ENCODE peak calls at places on chromosomes 7 and 10, in four cellular contexts. R is effector memory CD4-positive, alpha-beta T cell; J is tibial nerve; M is fibroblast of lung. X is an unnamed sample.

GRCh38 chr7:19610194-19610943 is 98.5 kb downstream of the POLR1F start:
- DNase-seq in J (no peak), R (no peak), M (no peak), X (no peak)

GRCh38 chr7:156560075-156560474 is 80.5 kb upstream of the RNF32 start:
- DNase-seq in R (no peak), M (no peak), J (no peak), X (no peak)

GRCh38 chr10:71927669-71928592 is 36.3 kb upstream of the CHST3 start:
- DNase-seq in R (no peak), J (no peak), M (peak; percentile 50), X (no peak)

GRCh38 chr7:36684951-36685350 is 39.3 kb downstream of the AOAH start:
- DNase-seq in R (no peak), J (no peak), M (peak; percentile 21), X (no peak)

GRCh38 chr7:99453105-99453504 is 12.9 kb downstream of the ATP5MF start:
- DNase-seq in M (no peak), R (no peak), J (no peak), X (no peak)

GRCh38 chr10:33937259-33937658 is 602.8 kb upstream of the NRP1 start:
- DNase-seq in R (no peak), M (no peak), J (no peak), X (no peak)

GRCh38 chr7:116950889-116951351 is 2.4 kb upstream of the ST7 start:
- DNase-seq in M (peak; percentile 45), J (no peak), R (no peak), X (no peak)

GRCh38 chr7:157827045-157827862 is 490.4 kb downstream of the DNAJB6 start:
- DNase-seq in J (no peak), R (no peak), M (no peak), X (peak; percentile 25)

GRCh38 chr10:26857991-26858706 is 2.6 kb downstream of the ABI1 start:
- DNase-seq in J (no peak), M (peak; percentile 56), R (no peak), X (no peak)

GRCh38 chr7:74272305-74273038 is 16.7 kb upstream of the CLIP2 start:
- DNase-seq in R (no peak), M (peak; percentile 97), J (peak; percentile 26), X (no peak)

GRCh38 chr10:90813592-90814365 is 44.1 kb downstream of the HTR7 start:
- DNase-seq in J (no peak), M (peak; percentile 84), R (no peak), X (no peak)

GRCh38 chr7:95330194-95331003 is 6.1 kb upstream of the PON1 start:
- DNase-seq in R (no peak), M (peak; percentile 14), J (no peak), X (no peak)

GRCh38 chr7:149859369-149859768 is 14.4 kb upstream of the ATP6V0E2 start:
- DNase-seq in J (no peak), M (no peak), R (no peak), X (no peak)

GRCh38 chr7:46393142-46393541 is 472.1 kb upstream of the IGFBP3 start:
- DNase-seq in R (no peak), J (no peak), M (no peak), X (no peak)

GRCh38 chr7:95246935-95247370 is 77.4 kb downstream of the PON1 start:
- DNase-seq in J (no peak), M (peak; percentile 73), R (no peak), X (no peak)

GRCh38 chr7:150799741-150800575 is at the start of gene TMEM176B:
- DNase-seq in M (no peak), J (no peak), R (no peak), X (no peak)

GRCh38 chr7:23696916-23697441 is 13.0 kb upstream of the STK31 start:
- DNase-seq in R (peak; percentile 10), M (peak; percentile 29), J (no peak), X (peak; percentile 32)

GRCh38 chr7:146129296-146129695 is 12.7 kb downstream of the CNTNAP2 start:
- DNase-seq in J (no peak), M (no peak), R (no peak), X (no peak)

GRCh38 chr10:4144802-4145201 is 359.8 kb upstream of the KLF6 start:
- DNase-seq in M (peak; percentile 39), R (no peak), J (no peak), X (no peak)

GRCh38 chr7:134101716-134102115 is 25.4 kb upstream of the LRGUK start:
- DNase-seq in R (no peak), J (no peak), M (no peak), X (no peak)

GRCh38 chr7:120060283-120060682 is 212.7 kb upstream of the KCND2 start:
- DNase-seq in J (no peak), R (no peak), M (peak; percentile 49), X (no peak)

DNA sequence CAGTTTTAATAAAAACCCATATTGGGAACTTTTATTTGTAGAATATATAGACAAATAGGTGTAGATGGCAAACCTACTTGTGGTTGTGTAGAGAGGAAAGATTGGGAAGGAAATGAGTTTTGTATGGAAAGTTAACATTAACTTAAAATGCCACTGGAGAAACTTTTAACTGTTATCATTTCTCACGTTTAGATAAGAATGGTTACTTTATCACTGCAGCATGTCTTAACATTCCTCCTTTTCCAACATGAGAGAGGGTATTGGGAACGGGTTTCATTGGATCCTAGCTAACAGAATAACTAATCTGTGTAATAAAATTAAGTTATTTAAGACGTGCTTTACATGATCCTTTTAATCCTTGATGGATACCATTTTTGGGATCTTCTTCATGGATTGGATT is 1.8 kb downstream of the LUC7L2 start:
- DNase-seq in M (no peak), J (no peak), R (no peak), X (no peak)
- H3K4me3 ChIP-seq in M (peak overlapping the region; percentile 90), J (peak overlapping the region; percentile 80), R (peak overlapping the region; percentile 99), X (peak overlapping the region; percentile 84)

DNA sequence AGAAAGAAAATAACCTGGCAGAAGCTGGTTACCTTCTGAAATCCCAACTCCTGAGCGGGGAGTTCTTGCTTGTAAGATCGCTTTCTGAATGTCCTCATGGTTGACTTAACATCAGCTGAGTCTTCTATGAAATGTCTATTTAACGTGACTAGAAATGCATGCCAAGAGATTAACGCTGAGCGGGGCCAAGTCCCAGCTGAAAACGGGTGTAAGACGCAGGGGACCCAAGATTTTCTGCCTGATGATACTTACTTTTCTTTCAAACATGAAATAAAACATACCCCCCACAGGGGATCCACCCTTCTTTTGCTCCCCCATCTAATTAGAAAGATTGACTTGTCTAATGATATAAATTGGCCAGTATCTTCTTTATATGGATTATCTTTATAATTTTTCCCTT is 14.9 kb downstream of the OR9A2 start:
- DNase-seq in M (no peak), R (no peak), J (no peak), X (no peak)
- H3K4me1 ChIP-seq in M (no peaks in the 10 kb centered on the region), R (no peaks in the 10 kb centered on the region), J (peaks cover 26% of the 10 kb centered on the region), X (no peaks in the 10 kb centered on the region)

DNA sequence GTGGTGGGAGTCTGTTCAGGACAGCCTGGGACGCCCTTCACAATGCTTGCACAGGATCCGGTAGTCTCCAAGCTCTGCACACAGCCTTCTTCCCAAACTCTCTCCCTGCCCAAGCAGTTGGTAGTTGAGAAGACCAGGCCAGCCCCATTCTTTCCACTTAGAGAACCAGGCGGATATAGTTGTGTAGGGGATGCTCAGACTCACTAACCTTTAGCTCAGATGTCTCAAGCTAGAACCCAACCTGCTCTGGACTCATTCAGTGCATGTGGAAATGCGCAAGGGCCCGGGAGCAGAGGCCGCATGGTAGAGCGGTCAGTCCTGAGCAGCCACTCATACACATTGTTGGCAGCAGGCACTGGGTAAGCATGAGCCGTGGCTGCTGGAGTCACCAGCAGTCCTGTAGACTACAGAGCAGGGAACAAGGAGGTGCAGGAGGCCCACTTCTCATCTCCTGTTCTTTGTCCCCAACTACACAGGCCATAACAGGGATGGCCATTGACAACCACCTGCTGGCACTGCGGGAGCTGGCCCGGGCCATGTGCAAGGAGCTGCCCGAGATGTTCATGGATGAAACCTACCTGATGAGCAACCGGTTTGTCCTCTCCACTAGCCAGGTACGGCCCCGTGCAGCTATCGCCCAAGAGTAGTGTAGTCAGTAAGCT is 17.2 kb upstream of the C10orf53 start:
- DNase-seq in M (no peak), J (no peak), R (no peak), X (no peak)
- H3K27me3 ChIP-seq in M (no peaks in the 10 kb centered on the region), J (no peaks in the 10 kb centered on the region), R (peaks cover 4% of the 10 kb centered on the region), X (no peaks in the 10 kb centered on the region)

DNA sequence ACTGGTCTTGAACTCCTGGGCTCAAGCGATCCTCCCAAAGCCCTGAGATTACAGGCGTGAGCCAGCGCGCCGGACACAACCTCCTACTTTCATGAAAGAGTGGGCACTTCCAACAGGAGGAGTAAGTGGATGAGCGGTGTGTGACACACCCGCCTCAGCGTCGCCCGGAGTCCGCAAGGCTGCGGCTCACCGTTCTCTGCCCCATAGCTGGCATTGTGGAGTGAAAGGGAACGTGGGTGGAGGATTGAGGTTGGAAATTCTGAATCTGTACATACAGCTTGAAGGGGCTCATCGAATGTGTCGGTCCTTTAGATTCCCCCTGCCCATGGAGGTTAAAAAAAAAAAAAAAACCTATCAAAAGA is 534 bp upstream of the PRXL2A start:
- DNase-seq in R (no peak), M (peak; percentile 55), J (no peak), X (no peak)
- H3K4me3 ChIP-seq in R (peak overlapping the region; percentile 88), M (no peak overlapping the region), J (peak overlapping the region; percentile 56), X (no peak overlapping the region)

GRCh38 chr10:119256030-119256429 is 48.7 kb downstream of the GRK5 start:
- DNase-seq in M (no peak), J (no peak), R (no peak), X (no peak)

GRCh38 chr10:119253433-119254174 is 46.2 kb downstream of the GRK5 start:
- DNase-seq in J (peak; percentile 77), R (no peak), M (peak; percentile 96), X (no peak)

GRCh38 chr10:119252470-119253151 is 45.2 kb downstream of the GRK5 start:
- DNase-seq in R (no peak), J (no peak), M (no peak), X (no peak)

GRCh38 chr10:119252051-119252465 is 44.7 kb downstream of the GRK5 start:
- DNase-seq in J (no peak), M (peak; percentile 62), R (no peak), X (no peak)

DNA sequence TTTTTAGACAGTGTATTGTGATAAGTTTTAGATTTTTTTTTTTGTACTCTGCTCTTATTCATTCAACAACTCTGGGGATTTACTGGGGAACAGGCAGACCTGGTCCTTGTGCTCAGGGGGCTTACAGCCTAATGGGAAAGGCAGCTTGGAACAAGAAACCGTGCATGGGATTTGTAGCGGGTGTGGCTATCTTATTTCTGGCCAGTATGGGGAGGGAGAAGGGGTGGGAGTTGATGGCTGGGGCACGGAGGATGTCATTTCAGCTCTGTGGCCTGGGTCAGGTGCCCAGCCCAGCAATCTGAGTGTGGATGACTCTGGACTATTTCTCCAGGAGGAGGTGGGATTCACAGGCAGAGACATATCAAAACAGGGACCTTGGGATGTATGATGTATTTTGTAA is 47.0 kb downstream of the GRK5 start:
- DNase-seq in M (no peak), J (no peak), R (no peak), X (no peak)
- H3K4me1 ChIP-seq in M (peaks cover 63% of the 10 kb centered on the region), J (peaks cover 84% of the 10 kb centered on the region), R (no peaks in the 10 kb centered on the region), X (no peaks in the 10 kb centered on the region)

DNA sequence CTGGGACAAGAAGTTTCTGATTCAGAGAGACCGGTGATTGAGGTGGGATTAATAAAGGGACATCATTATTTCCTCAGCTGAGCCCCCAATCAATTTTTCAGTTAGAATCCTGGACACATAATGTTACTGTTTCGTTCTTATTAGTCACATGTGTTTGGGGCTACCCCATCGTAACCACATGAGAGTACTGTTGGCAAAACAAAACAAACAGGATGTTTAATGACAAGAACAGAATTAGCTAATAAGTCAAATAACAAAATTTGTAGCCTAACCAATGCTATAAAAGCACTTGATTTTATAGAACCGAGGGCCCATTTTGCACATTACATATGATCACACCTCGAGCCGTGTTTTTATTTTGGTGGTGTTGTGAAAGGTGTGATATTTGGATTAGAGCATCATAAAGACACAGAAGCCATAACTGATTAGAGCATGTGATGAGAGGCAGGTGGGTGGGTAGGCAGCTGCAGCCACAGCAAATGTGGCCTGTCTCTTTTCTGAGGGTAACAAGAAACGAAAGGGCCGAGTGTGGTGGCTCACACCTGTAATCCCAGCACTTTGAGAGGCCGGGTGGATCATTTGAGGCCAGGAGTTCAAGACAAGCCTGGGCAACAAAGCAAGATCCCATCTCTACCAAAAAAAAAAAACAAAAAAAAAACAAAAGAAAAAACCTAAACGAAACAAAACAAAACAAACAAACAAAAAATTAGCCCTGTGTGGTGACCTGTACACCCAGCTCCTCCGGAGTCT is 1.8 kb upstream of the VWC2 start:
- DNase-seq in M (no peak), R (no peak), J (no peak), X (no peak)
- H3K27me3 ChIP-seq in M (peaks cover 17% of the 10 kb centered on the region), R (peaks cover 11% of the 10 kb centered on the region), J (no peaks in the 10 kb centered on the region), X (no peaks in the 10 kb centered on the region)

X was measured in CD4-positive, alpha-beta memory T cell.